ENCODE peak calls at places on chromosomes 6 and 20, in six cellular contexts. F is CD4-positive, alpha-beta memory T cell; T is psoas muscle; U is CD8-positive, alpha-beta memory T cell; M is tibial artery; Q is lower lobe of right lung. H is an unnamed sample. For H3K36me3, the result is how much of the 10 kb centered on the place peaks cover.

GRCh38 chr6:28789553-28790083 is 134.2 kb downstream of the TRIM27 start:
- DNase-seq in Q (no peak), T (no peak), F (no peak), M (no peak), U (no peak), H (no peak)

GRCh38 chr6:20479075-20479871 is 55.0 kb upstream of the CDKAL1 start:
- DNase-seq in M (no peak), T (no peak), U (no peak), F (no peak), Q (no peak), H (no peak)

GRCh38 chr6:152635949-152636674 is 1.1 kb downstream of the SYNE1 start:
- DNase-seq in Q (peak), T (no peak), F (no peak), M (no peak), U (peak), H (no peak)

GRCh38 chr6:68958327-68958726 is 323.2 kb downstream of the ADGRB3 start:
- DNase-seq in Q (no peak), M (no peak), T (no peak), F (no peak), U (no peak), H (no peak)

GRCh38 chr20:7410150-7410549 is 530.1 kb downstream of the HAO1 start:
- DNase-seq in F (no peak), U (no peak), Q (no peak), M (no peak), T (no peak), H (no peak)

GRCh38 chr6:33279971-33280511 is 3.1 kb downstream of the B3GALT4 start:
- DNase-seq in T (no peak), M (no peak), U (no peak), Q (no peak), F (no peak), H (no peak)

GRCh38 chr6:28811873-28812272 is 111.9 kb downstream of the TRIM27 start:
- DNase-seq in M (no peak), F (no peak), Q (no peak), T (no peak), U (no peak), H (no peak)

GRCh38 chr6:166999145-166999844 is at the start of gene CEP43:
- DNase-seq in F (peak), T (peak), U (peak), M (peak), Q (peak), H (peak)

GRCh38 chr20:47241345-47241781 is 115.1 kb downstream of the ZMYND8 start:
- DNase-seq in T (no peak), Q (no peak), U (no peak), M (no peak), F (no peak), H (no peak)

DNA sequence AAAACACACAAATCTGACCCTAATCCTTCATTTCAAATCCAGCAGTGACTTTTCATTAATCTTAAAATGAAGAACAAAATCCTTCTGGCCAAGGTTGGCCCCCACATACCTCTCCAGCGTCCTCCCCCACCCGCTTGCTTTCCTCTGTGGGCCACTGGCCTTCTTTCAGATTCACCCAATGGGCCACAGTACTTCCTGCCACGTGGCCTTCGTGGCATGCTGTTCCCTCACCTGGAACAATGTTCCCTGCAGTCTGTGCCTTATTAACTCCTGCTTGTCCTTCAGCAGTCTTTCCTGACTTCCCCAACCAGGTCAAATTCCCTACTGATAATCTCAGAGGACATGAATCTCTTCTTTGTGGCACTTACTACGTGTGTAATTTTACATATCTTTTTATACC is 5.3 kb upstream of the GTF2H4 start:
- DNase-seq in F (no peak), U (no peak), Q (no peak), M (no peak), T (peak), H (no peak)
- H3K36me3 ChIP-seq in F (under half), U (under half), Q (under half), M (under half), T (under half), H (under half)

GRCh38 chr6:157268835-157269234 is 54.5 kb downstream of the TMEM242 start:
- DNase-seq in T (no peak), M (peak), Q (no peak), F (no peak), U (no peak), H (no peak)
- H3K4me3 ChIP-seq in T (no peak), M (no peak), Q (no peak), F (no peak), U (no peak), H (no peak)

GRCh38 chr6:18203786-18204185 is 48.6 kb downstream of the KDM1B start:
- DNase-seq in F (no peak), U (no peak), M (no peak), T (no peak), Q (no peak), H (no peak)
- H3K36me3 ChIP-seq in F (under half), U (under half), M (under half), T (half or more), Q (half or more), H (under half)

DNA sequence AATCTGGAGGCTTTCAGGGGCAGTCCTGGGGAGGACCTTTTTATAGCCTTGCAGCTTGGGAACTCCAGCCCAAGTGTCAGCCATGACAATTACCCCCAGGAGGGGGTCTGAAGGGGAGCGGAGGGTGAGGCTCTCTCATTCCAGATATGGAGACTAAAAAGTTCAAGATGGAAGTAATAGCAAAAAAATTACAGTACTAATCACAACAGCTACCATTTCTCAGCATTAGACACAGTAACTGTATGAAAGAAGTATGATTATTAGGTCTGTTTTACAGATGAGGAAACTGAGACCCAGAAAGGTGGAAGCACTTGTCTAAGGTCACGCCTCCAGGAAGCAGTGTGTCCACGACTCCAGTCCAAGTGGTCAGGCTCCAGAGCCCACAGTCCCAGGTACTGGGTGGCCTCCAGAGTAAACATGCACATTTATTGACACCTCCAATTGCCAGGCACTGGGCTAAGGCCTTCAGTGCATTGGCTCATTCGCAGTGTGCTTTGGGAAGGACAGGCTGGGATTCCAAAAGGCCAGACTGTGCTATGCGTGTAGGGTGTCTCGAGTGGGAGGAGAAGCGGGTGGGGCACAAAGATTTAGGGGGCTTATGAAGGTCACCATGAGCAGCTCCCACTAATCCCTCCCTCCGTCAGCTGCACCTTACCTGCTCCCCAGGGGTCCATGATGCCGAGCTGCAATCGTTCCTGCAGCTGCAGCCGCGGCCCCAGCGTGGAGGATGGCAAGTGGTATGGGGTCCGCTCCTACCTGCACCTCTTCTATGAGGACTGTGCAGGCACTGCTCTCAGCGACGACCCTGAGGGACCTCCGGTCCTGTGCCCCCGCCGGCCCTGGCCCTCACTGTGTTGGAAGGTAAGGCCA is 2.3 kb downstream of the NRSN2 start:
- DNase-seq in T (no peak), M (no peak), U (no peak), F (no peak), Q (no peak), H (no peak)
- H3K4me3 ChIP-seq in T (no peak), M (no peak), U (no peak), F (no peak), Q (no peak), H (no peak)

DNA sequence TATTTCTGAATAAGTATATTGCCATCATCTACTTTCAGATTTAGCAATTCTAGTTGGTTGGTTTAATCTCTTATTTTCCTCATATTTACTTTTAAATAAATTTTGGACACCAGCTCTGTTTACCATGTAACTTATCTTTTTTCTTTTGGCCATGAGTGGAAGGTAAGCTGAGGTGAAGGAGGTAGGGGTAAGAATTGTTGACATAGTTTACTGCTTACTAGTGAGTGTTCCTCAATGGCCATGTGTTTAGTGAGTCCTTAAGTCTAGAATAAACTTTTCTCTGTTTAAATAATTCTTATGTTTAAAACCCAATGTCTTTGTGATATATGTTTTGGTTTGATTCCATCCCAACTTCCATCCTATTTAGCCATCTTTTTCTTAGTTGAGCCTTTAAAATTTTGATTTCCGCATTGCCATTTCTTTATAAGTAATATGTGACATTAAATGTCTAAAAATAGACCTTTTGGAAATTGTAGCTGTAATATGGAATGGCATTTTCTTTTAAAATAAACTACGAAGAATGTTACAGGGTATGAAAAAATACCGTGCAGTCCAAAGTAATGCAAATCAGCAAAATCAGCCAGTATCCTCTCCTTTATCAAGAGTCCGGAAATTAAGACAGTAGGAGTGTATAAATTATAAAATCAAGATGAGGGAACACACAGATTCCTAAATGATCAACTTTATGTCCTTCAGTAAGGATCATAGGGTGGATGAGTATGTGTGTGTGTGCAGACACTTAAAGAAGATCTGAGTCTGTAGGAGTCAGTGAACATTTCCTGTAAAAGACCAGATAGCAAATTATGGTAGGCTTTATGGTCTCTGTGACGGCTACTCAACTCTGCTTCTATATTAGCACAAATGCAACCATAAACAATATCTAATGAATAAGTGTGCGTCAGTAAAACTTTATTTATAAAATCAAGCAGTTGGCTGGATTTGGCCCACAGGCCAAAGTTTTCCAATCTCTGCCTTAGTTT is 10.3 kb downstream of the STXBP5 start:
- DNase-seq in M (no peak), F (no peak), Q (no peak), T (no peak), U (no peak), H (no peak)
- H3K36me3 ChIP-seq in M (under half), F (under half), Q (under half), T (under half), U (under half), H (under half)

GRCh38 chr20:41046716-41047115 is 18.1 kb downstream of the TOP1 start:
- DNase-seq in U (no peak), Q (no peak), T (no peak), M (no peak), F (no peak), H (no peak)

GRCh38 chr20:41048475-41049242 is 20.0 kb downstream of the TOP1 start:
- DNase-seq in T (no peak), U (peak), F (no peak), M (no peak), Q (no peak), H (peak)

GRCh38 chr20:41045680-41046079 is 17.1 kb downstream of the TOP1 start:
- DNase-seq in Q (no peak), U (no peak), T (no peak), F (no peak), M (no peak), H (no peak)

GRCh38 chr20:41047975-41048305 is 19.3 kb downstream of the TOP1 start:
- DNase-seq in F (no peak), Q (no peak), U (peak), T (no peak), M (no peak), H (peak)

GRCh38 chr20:41047279-41047974 is 18.8 kb downstream of the TOP1 start:
- DNase-seq in F (no peak), T (no peak), U (peak), M (no peak), Q (no peak), H (no peak)
- H3K4me3 ChIP-seq in F (peak), T (peak), U (peak), M (peak), Q (peak), H (peak)

DNA sequence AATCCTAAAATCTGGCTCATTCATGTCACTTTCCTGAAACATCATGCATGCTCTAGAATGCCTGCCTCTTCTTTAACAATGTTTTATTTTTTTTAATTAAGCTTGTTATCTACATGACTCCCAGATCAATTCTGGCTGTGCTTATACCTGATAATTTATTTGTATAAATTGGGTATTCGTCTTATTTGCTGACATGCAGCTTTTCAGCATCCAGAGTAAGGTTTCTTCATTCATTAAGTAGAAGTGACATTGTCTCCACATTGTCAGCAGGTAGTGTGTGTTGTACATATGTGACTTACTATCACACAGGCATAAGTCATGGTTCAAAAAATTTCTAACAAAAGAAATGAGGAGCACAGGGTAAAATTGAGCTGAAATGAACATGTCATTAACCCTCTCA is 157.3 kb downstream of the OPRM1 start:
- DNase-seq in U (no peak), T (no peak), F (no peak), M (no peak), Q (no peak), H (no peak)
- H3K36me3 ChIP-seq in U (under half), T (under half), F (under half), M (under half), Q (under half), H (half or more)

H was measured in CD4-positive, CD25-positive, alpha-beta regulatory T cell.